ENCODE peak calls at places on chromosome 3, in ten cellular contexts. One of them, this sample, is unnamed.

GRCh38 chr3:123331651-123332050 is 117.2 kb downstream of the ADCY5 start:
- DNase-seq in tibial artery: peak
- DNase-seq in AG09309: no peak
- DNase-seq in NCI-H2029 treated with DMSO at 0.1 percent for 48 hours: no peak
- DNase-seq in NCI-H187: no peak
- DNase-seq in ACHN: no peak
- DNase-seq in Peyer's patch: peak
- DNase-seq in T-helper 2 cell: no peak
- DNase-seq in NCI-H1930: no peak
- DNase-seq in HCEC 1CT: no peak
- DNase-seq in this sample: no peak

GRCh38 chr3:15284121-15284889 is 48.1 kb downstream of the SH3BP5 start:
- DNase-seq in HCEC 1CT: no peak
- DNase-seq in NCI-H187: peak
- DNase-seq in Peyer's patch: no peak
- DNase-seq in AG09309: no peak
- DNase-seq in ACHN: no peak
- DNase-seq in NCI-H1930: no peak
- DNase-seq in tibial artery: no peak
- DNase-seq in NCI-H2029 treated with DMSO at 0.1 percent for 48 hours: peak
- DNase-seq in T-helper 2 cell: no peak
- DNase-seq in this sample: no peak

GRCh38 chr3:161175506-161175905 is 45.6 kb upstream of the NMD3 start:
- DNase-seq in NCI-H2029 treated with DMSO at 0.1 percent for 48 hours: no peak
- DNase-seq in NCI-H187: no peak
- DNase-seq in HCEC 1CT: no peak
- DNase-seq in Peyer's patch: no peak
- DNase-seq in ACHN: no peak
- DNase-seq in NCI-H1930: peak
- DNase-seq in T-helper 2 cell: no peak
- DNase-seq in tibial artery: no peak
- DNase-seq in AG09309: no peak
- DNase-seq in this sample: no peak

GRCh38 chr3:174356596-174356995 is 502.5 kb upstream of the NAALADL2 start:
- DNase-seq in HCEC 1CT: no peak
- DNase-seq in ACHN: no peak
- DNase-seq in AG09309: no peak
- DNase-seq in tibial artery: no peak
- DNase-seq in Peyer's patch: no peak
- DNase-seq in T-helper 2 cell: no peak
- DNase-seq in NCI-H2029 treated with DMSO at 0.1 percent for 48 hours: no peak
- DNase-seq in NCI-H187: no peak
- DNase-seq in NCI-H1930: no peak
- DNase-seq in this sample: no peak

GRCh38 chr3:110815008-110815583 is 256.5 kb upstream of the NECTIN3 start:
- DNase-seq in T-helper 2 cell: no peak
- DNase-seq in tibial artery: no peak
- DNase-seq in NCI-H2029 treated with DMSO at 0.1 percent for 48 hours: no peak
- DNase-seq in Peyer's patch: no peak
- DNase-seq in HCEC 1CT: peak
- DNase-seq in ACHN: peak
- DNase-seq in AG09309: peak
- DNase-seq in NCI-H1930: no peak
- DNase-seq in NCI-H187: no peak
- DNase-seq in this sample: no peak

GRCh38 chr3:156010829-156011228 is 109.5 kb upstream of the KCNAB1 start:
- DNase-seq in tibial artery: no peak
- DNase-seq in ACHN: peak
- DNase-seq in Peyer's patch: no peak
- DNase-seq in HCEC 1CT: no peak
- DNase-seq in AG09309: no peak
- DNase-seq in NCI-H1930: no peak
- DNase-seq in T-helper 2 cell: no peak
- DNase-seq in NCI-H187: no peak
- DNase-seq in NCI-H2029 treated with DMSO at 0.1 percent for 48 hours: no peak
- DNase-seq in this sample: no peak

GRCh38 chr3:58688563-58688962 is 22.0 kb upstream of the FAM3D start:
- DNase-seq in HCEC 1CT: no peak
- DNase-seq in NCI-H1930: no peak
- DNase-seq in ACHN: no peak
- DNase-seq in NCI-H2029 treated with DMSO at 0.1 percent for 48 hours: peak
- DNase-seq in NCI-H187: no peak
- DNase-seq in tibial artery: no peak
- DNase-seq in AG09309: no peak
- DNase-seq in Peyer's patch: peak
- DNase-seq in T-helper 2 cell: no peak
- DNase-seq in this sample: no peak

GRCh38 chr3:189304465-189305341 is 132.9 kb downstream of the TPRG1 start:
- DNase-seq in Peyer's patch: peak
- DNase-seq in NCI-H2029 treated with DMSO at 0.1 percent for 48 hours: peak
- DNase-seq in HCEC 1CT: no peak
- DNase-seq in T-helper 2 cell: no peak
- DNase-seq in NCI-H187: peak
- DNase-seq in ACHN: no peak
- DNase-seq in NCI-H1930: peak
- DNase-seq in AG09309: no peak
- DNase-seq in tibial artery: no peak
- DNase-seq in this sample: peak

GRCh38 chr3:189195302-189195701 is 23.5 kb downstream of the TPRG1 start:
- DNase-seq in NCI-H2029 treated with DMSO at 0.1 percent for 48 hours: no peak
- DNase-seq in HCEC 1CT: no peak
- DNase-seq in tibial artery: no peak
- DNase-seq in T-helper 2 cell: no peak
- DNase-seq in NCI-H1930: no peak
- DNase-seq in NCI-H187: no peak
- DNase-seq in ACHN: no peak
- DNase-seq in AG09309: no peak
- DNase-seq in Peyer's patch: no peak
- DNase-seq in this sample: no peak

GRCh38 chr3:49173792-49174170 is 2.4 kb downstream of the KLHDC8B start:
- DNase-seq in ACHN: no peak
- DNase-seq in Peyer's patch: no peak
- DNase-seq in tibial artery: no peak
- DNase-seq in NCI-H2029 treated with DMSO at 0.1 percent for 48 hours: no peak
- DNase-seq in AG09309: no peak
- DNase-seq in HCEC 1CT: no peak
- DNase-seq in T-helper 2 cell: no peak
- DNase-seq in NCI-H1930: no peak
- DNase-seq in NCI-H187: no peak
- DNase-seq in this sample: no peak

GRCh38 chr3:72549819-72550581 is 298.2 kb downstream of the SHQ1 start:
- DNase-seq in Peyer's patch: no peak
- DNase-seq in T-helper 2 cell: no peak
- DNase-seq in NCI-H2029 treated with DMSO at 0.1 percent for 48 hours: peak
- DNase-seq in AG09309: no peak
- DNase-seq in tibial artery: no peak
- DNase-seq in ACHN: peak
- DNase-seq in HCEC 1CT: no peak
- DNase-seq in NCI-H1930: no peak
- DNase-seq in NCI-H187: no peak
- DNase-seq in this sample: no peak

GRCh38 chr3:84077479-84077878 is 881.3 kb upstream of the CADM2 start:
- DNase-seq in T-helper 2 cell: no peak
- DNase-seq in NCI-H187: no peak
- DNase-seq in Peyer's patch: no peak
- DNase-seq in tibial artery: no peak
- DNase-seq in HCEC 1CT: no peak
- DNase-seq in NCI-H1930: no peak
- DNase-seq in AG09309: no peak
- DNase-seq in ACHN: peak
- DNase-seq in NCI-H2029 treated with DMSO at 0.1 percent for 48 hours: no peak
- DNase-seq in this sample: no peak

GRCh38 chr3:98343647-98344507 is 9.8 kb upstream of the OR5K4 start:
- DNase-seq in T-helper 2 cell: no peak
- DNase-seq in NCI-H187: peak
- DNase-seq in HCEC 1CT: peak
- DNase-seq in NCI-H2029 treated with DMSO at 0.1 percent for 48 hours: no peak
- DNase-seq in tibial artery: no peak
- DNase-seq in Peyer's patch: no peak
- DNase-seq in NCI-H1930: peak
- DNase-seq in AG09309: no peak
- DNase-seq in ACHN: peak
- DNase-seq in this sample: no peak

GRCh38 chr3:50674349-50675178 is at the start of gene DOCK3:
- DNase-seq in NCI-H187: peak
- DNase-seq in Peyer's patch: peak
- DNase-seq in NCI-H2029 treated with DMSO at 0.1 percent for 48 hours: no peak
- DNase-seq in tibial artery: peak
- DNase-seq in HCEC 1CT: no peak
- DNase-seq in T-helper 2 cell: peak
- DNase-seq in NCI-H1930: peak
- DNase-seq in AG09309: no peak
- DNase-seq in ACHN: peak
- DNase-seq in this sample: peak

GRCh38 chr3:139520028-139520737 is 19.4 kb downstream of the RBP1 start:
- DNase-seq in NCI-H187: no peak
- DNase-seq in tibial artery: no peak
- DNase-seq in ACHN: peak
- DNase-seq in HCEC 1CT: no peak
- DNase-seq in AG09309: no peak
- DNase-seq in NCI-H1930: no peak
- DNase-seq in T-helper 2 cell: no peak
- DNase-seq in NCI-H2029 treated with DMSO at 0.1 percent for 48 hours: no peak
- DNase-seq in Peyer's patch: no peak
- DNase-seq in this sample: peak

GRCh38 chr3:113678773-113679172 is 17.7 kb downstream of the USF3 start:
- DNase-seq in T-helper 2 cell: no peak
- DNase-seq in Peyer's patch: no peak
- DNase-seq in tibial artery: no peak
- DNase-seq in HCEC 1CT: no peak
- DNase-seq in NCI-H2029 treated with DMSO at 0.1 percent for 48 hours: no peak
- DNase-seq in ACHN: no peak
- DNase-seq in NCI-H187: no peak
- DNase-seq in AG09309: no peak
- DNase-seq in NCI-H1930: no peak
- DNase-seq in this sample: no peak

GRCh38 chr3:159432721-159433300 is 555.8 kb upstream of the IL12A start:
- DNase-seq in ACHN: no peak
- DNase-seq in HCEC 1CT: peak
- DNase-seq in NCI-H187: no peak
- DNase-seq in NCI-H2029 treated with DMSO at 0.1 percent for 48 hours: no peak
- DNase-seq in tibial artery: no peak
- DNase-seq in Peyer's patch: no peak
- DNase-seq in T-helper 2 cell: no peak
- DNase-seq in AG09309: no peak
- DNase-seq in NCI-H1930: no peak
- DNase-seq in this sample: no peak

GRCh38 chr3:71752911-71753715 is 542 bp upstream of the GPR27 start:
- DNase-seq in NCI-H1930: no peak
- DNase-seq in AG09309: no peak
- DNase-seq in NCI-H2029 treated with DMSO at 0.1 percent for 48 hours: no peak
- DNase-seq in ACHN: no peak
- DNase-seq in NCI-H187: no peak
- DNase-seq in tibial artery: no peak
- DNase-seq in T-helper 2 cell: no peak
- DNase-seq in HCEC 1CT: no peak
- DNase-seq in Peyer's patch: no peak
- DNase-seq in this sample: no peak

GRCh38 chr3:122389197-122389596 is 5.2 kb downstream of the FAM162A start:
- DNase-seq in ACHN: no peak
- DNase-seq in Peyer's patch: no peak
- DNase-seq in NCI-H1930: no peak
- DNase-seq in T-helper 2 cell: no peak
- DNase-seq in NCI-H2029 treated with DMSO at 0.1 percent for 48 hours: no peak
- DNase-seq in HCEC 1CT: no peak
- DNase-seq in tibial artery: no peak
- DNase-seq in AG09309: no peak
- DNase-seq in NCI-H187: no peak
- DNase-seq in this sample: no peak

GRCh38 chr3:149657796-149658443 is at the start of gene WWTR1:
- DNase-seq in ACHN: peak
- DNase-seq in tibial artery: peak
- DNase-seq in T-helper 2 cell: peak
- DNase-seq in HCEC 1CT: peak
- DNase-seq in NCI-H1930: no peak
- DNase-seq in AG09309: peak
- DNase-seq in NCI-H187: no peak
- DNase-seq in Peyer's patch: peak
- DNase-seq in NCI-H2029 treated with DMSO at 0.1 percent for 48 hours: peak
- DNase-seq in this sample: peak

GRCh38 chr3:120071259-120071658 is 23.0 kb downstream of the GSK3B start:
- DNase-seq in NCI-H2029 treated with DMSO at 0.1 percent for 48 hours: no peak
- DNase-seq in NCI-H187: no peak
- DNase-seq in AG09309: no peak
- DNase-seq in T-helper 2 cell: no peak
- DNase-seq in ACHN: no peak
- DNase-seq in tibial artery: no peak
- DNase-seq in Peyer's patch: no peak
- DNase-seq in HCEC 1CT: no peak
- DNase-seq in NCI-H1930: no peak
- DNase-seq in this sample: no peak

GRCh38 chr3:48595075-48595525 is at the start of gene COL7A1:
- DNase-seq in AG09309: no peak
- DNase-seq in ACHN: no peak
- DNase-seq in T-helper 2 cell: no peak
- DNase-seq in NCI-H1930: no peak
- DNase-seq in tibial artery: no peak
- DNase-seq in NCI-H2029 treated with DMSO at 0.1 percent for 48 hours: no peak
- DNase-seq in Peyer's patch: no peak
- DNase-seq in NCI-H187: no peak
- DNase-seq in HCEC 1CT: no peak
- DNase-seq in this sample: no peak

GRCh38 chr3:21620511-21621395 is 130.3 kb downstream of the ZNF385D start:
- DNase-seq in NCI-H2029 treated with DMSO at 0.1 percent for 48 hours: no peak
- DNase-seq in Peyer's patch: no peak
- DNase-seq in ACHN: peak
- DNase-seq in AG09309: no peak
- DNase-seq in HCEC 1CT: no peak
- DNase-seq in NCI-H187: no peak
- DNase-seq in NCI-H1930: no peak
- DNase-seq in T-helper 2 cell: no peak
- DNase-seq in tibial artery: no peak
- DNase-seq in this sample: no peak

GRCh38 chr3:129084501-129084900 is 23.9 kb downstream of the GP9 start:
- DNase-seq in NCI-H2029 treated with DMSO at 0.1 percent for 48 hours: no peak
- DNase-seq in T-helper 2 cell: no peak
- DNase-seq in tibial artery: no peak
- DNase-seq in NCI-H187: no peak
- DNase-seq in AG09309: no peak
- DNase-seq in ACHN: no peak
- DNase-seq in NCI-H1930: no peak
- DNase-seq in Peyer's patch: no peak
- DNase-seq in HCEC 1CT: no peak
- DNase-seq in this sample: no peak

GRCh38 chr3:111769110-111769509 is 90.0 kb upstream of the PHLDB2 start:
- DNase-seq in ACHN: no peak
- DNase-seq in T-helper 2 cell: no peak
- DNase-seq in NCI-H1930: no peak
- DNase-seq in NCI-H2029 treated with DMSO at 0.1 percent for 48 hours: no peak
- DNase-seq in NCI-H187: no peak
- DNase-seq in Peyer's patch: no peak
- DNase-seq in tibial artery: no peak
- DNase-seq in AG09309: no peak
- DNase-seq in HCEC 1CT: no peak
- DNase-seq in this sample: no peak

This sample was measured in lower leg skin.